ENCODE peak calls at places on chromosomes 1 and 21, in ten cellular contexts. G is cardiac muscle cell, F is astrocyte of the spinal cord, D is fibroblast of pulmonary artery, Y is GM23338, Z is brain microvascular endothelial cell, K is pancreas, O is AG04450, L is epithelial cell of esophagus, T is tibial nerve. S is an unnamed sample.

GRCh38 chr1:205666372-205667166 is 13.7 kb downstream of the SLC45A3 start:
- DNase-seq in D (no peak), F (no peak), O (no peak), G (no peak), Z (no peak), K (no peak), T (no peak), Y (no peak), L (no peak), S (no peak)

GRCh38 chr1:221012087-221012486 is 132.8 kb downstream of the HLX start:
- DNase-seq in L (no peak), O (no peak), G (no peak), D (no peak), Z (no peak), K (no peak), F (no peak), T (no peak), Y (no peak), S (no peak)

GRCh38 chr1:3746389-3746783 is 5.9 kb upstream of the CCDC27 start:
- DNase-seq in Y (peak; percentile 86), Z (no peak), G (no peak), F (no peak), K (no peak), D (no peak), O (no peak), L (no peak), T (no peak), S (no peak)

GRCh38 chr1:235206533-235207201 is 45.6 kb upstream of the RBM34 start:
- DNase-seq in F (peak; percentile 20), T (no peak), Z (peak; percentile 11), O (no peak), Y (no peak), G (no peak), L (peak; percentile 3), D (no peak), K (no peak), S (peak; percentile 16)

GRCh38 chr21:41328660-41329300 is 12.2 kb downstream of the FAM3B start:
- DNase-seq in F (no peak), Z (no peak), Y (no peak), O (no peak), K (no peak), D (peak; percentile 14), L (no peak), T (no peak), G (peak; percentile 44), S (no peak)

GRCh38 chr1:174001573-174001972 is 20.6 kb downstream of the RC3H1 start:
- DNase-seq in G (no peak), D (no peak), O (no peak), F (no peak), T (no peak), Y (no peak), Z (no peak), K (no peak), L (no peak), S (no peak)

GRCh38 chr1:154998818-154999650 is 3.6 kb upstream of the ZBTB7B start:
- DNase-seq in F (peak; percentile 70), Y (peak; percentile 94), O (no peak), K (no peak), D (peak; percentile 80), Z (no peak), T (no peak), L (peak; percentile 60), G (peak; percentile 84), S (peak; percentile 81)

GRCh38 chr1:29709711-29710169 is 473.4 kb downstream of the PTPRU start:
- DNase-seq in O (no peak), T (no peak), F (no peak), D (peak; percentile 76), K (no peak), Y (no peak), Z (peak; percentile 22), G (peak; percentile 69), L (peak; percentile 100), S (no peak)

GRCh38 chr1:212062832-212063438 is 27.4 kb downstream of the DTL start:
- DNase-seq in Z (no peak), G (peak; percentile 62), Y (peak; percentile 17), D (peak; percentile 61), K (no peak), O (peak; percentile 13), F (peak; percentile 53), L (peak; percentile 61), T (no peak), S (no peak)

GRCh38 chr1:12342261-12343003 is 112.6 kb downstream of the VPS13D start:
- DNase-seq in Y (no peak), F (no peak), L (no peak), G (no peak), O (no peak), T (no peak), K (no peak), D (no peak), Z (no peak), S (no peak)

GRCh38 chr1:1627261-1627841 is 4.6 kb upstream of the MMP23B start:
- DNase-seq in L (peak; percentile 72), D (no peak), G (no peak), T (no peak), Y (no peak), F (no peak), O (no peak), Z (no peak), K (peak; percentile 10), S (no peak)

GRCh38 chr1:53593758-53594380 is 134.7 kb downstream of the DMRTB1 start:
- DNase-seq in K (no peak), O (no peak), Z (no peak), T (no peak), Y (peak; percentile 94), F (no peak), D (peak; percentile 16), G (peak; percentile 21), L (peak; percentile 50), S (no peak)
- TF ChIP-seq CTCF in K (no peak), O (peak; percentile 34), Z (peak; percentile 54), T (no peak), Y (peak; percentile 59), F (peak; percentile 48), D (peak; percentile 19), G (peak; percentile 33), L (peak; percentile 53), S (peak; percentile 12)

GRCh38 chr1:57160594-57160993 is 194.8 kb upstream of the C8B start:
- DNase-seq in D (no peak), F (no peak), G (no peak), Z (no peak), Y (no peak), L (no peak), K (no peak), T (no peak), O (no peak), S (no peak)

GRCh38 chr1:57162607-57163235 is 196.9 kb upstream of the C8B start:
- DNase-seq in F (no peak), L (no peak), Y (no peak), T (no peak), Z (no peak), D (no peak), G (no peak), O (no peak), K (no peak), S (no peak)

GRCh38 chr1:57158660-57159059 is 192.8 kb upstream of the C8B start:
- DNase-seq in O (no peak), K (no peak), D (no peak), G (no peak), L (no peak), Y (no peak), Z (no peak), T (no peak), F (no peak), S (no peak)

GRCh38 chr1:57157818-57158606 is 192.2 kb upstream of the C8B start:
- DNase-seq in G (no peak), Y (peak; percentile 37), L (no peak), D (no peak), Z (no peak), F (no peak), O (no peak), T (no peak), K (no peak), S (no peak)

DNA sequence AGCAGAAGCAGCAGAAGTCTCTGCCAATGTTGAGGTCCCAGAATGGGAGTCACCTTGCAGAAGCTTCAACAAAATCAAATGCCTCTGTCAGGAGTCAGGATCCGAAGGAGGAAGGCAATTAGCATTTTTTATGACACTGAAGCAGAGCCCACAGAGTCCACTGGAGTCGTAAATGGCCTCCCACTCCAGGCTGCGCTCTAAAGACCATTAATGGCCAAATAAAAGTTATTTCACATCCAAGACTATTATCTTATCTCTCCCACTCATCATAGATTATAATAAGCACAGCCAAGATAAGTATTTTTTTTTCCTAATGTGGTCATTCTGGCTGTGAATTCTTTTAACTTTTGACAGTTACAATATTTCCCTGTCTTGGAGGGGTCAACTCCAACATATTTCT is 191.1 kb upstream of the C8B start:
- DNase-seq in Y (no peak), Z (no peak), F (no peak), K (no peak), D (no peak), O (no peak), L (no peak), T (no peak), G (no peak), S (no peak)
- TF ChIP-seq CTCF in Y (no peak), Z (no peak), F (no peak), K (no peak), D (no peak), O (no peak), L (no peak), T (no peak), G (no peak), S (no peak)

DNA sequence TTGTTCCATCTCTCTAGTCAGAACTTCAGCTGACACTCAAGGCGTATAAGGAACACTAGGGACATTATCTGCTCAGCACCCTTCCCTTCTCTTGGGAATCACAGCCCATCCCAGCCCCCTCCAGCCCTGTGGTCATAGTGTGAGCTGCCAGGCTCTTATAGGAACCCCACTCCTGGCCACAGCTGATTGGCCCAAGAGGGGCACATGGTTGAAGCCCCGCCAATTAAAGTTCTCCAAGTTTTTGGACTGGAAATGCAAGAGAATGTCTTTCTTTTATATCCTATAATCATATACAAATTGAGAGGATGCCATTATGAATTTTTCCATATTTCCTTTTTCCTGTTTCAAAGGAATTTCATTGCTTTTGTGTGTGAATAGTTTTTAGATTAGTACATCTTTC is 40.7 kb downstream of the FOXO6 start:
- DNase-seq in D (no peak), G (no peak), Z (no peak), T (no peak), F (no peak), K (no peak), O (no peak), L (no peak), Y (no peak), S (no peak)
- TF ChIP-seq CTCF in D (no peak), G (no peak), Z (no peak), T (no peak), F (no peak), K (no peak), O (no peak), L (no peak), Y (no peak), S (no peak)

GRCh38 chr1:183533617-183534174 is 56.6 kb downstream of the NCF2 start:
- DNase-seq in K (no peak), L (no peak), D (no peak), Y (no peak), F (no peak), T (no peak), O (no peak), Z (no peak), G (no peak), S (no peak)

DNA sequence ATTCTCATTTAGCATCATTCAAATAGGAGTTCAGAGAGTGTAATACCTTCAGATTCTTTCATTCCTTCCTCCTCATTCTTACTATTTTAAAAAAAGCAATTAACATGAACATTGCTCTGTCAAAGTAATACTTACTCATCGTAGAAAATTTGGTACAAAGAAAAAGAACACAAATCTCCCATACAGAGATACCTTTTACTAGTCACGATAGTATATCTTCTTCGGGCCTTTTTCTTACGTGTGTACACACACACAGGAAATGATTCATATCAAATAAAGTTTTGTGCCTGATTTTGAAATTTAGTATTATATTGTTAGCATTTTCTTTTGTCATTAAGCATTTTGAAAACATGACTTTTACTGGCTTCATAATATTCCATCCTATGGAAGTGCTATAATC is 52.9 kb downstream of the NCF2 start:
- DNase-seq in Z (no peak), G (no peak), K (no peak), Y (no peak), F (no peak), O (no peak), L (no peak), D (peak; percentile 30), T (no peak), S (no peak)
- TF ChIP-seq CTCF in Z (no peak), G (no peak), K (no peak), Y (no peak), F (no peak), O (no peak), L (no peak), D (no peak), T (no peak), S (no peak)

S was measured in GM13977.